ENCODE peak calls at places on chromosomes 7 and 10, in four cellular contexts. Q, J, X and I are unnamed samples.

GRCh38 chr7:126696236-126696635 is 556.5 kb downstream of the GRM8 start:
- DNase-seq in Q (no peak), J (no peak), X (no peak), I (no peak)

GRCh38 chr10:88392222-88392621 is 190.9 kb downstream of the RNLS start:
- DNase-seq in Q (no peak), J (no peak), X (no peak), I (no peak)

GRCh38 chr7:73810991-73811360 is 19.8 kb upstream of the CLDN4 start:
- DNase-seq in Q (peak; percentile 48), J (no peak), X (no peak), I (no peak)

GRCh38 chr7:23893942-23894890 is 184.2 kb downstream of the STK31 start:
- DNase-seq in Q (no peak), J (peak; percentile 63), X (peak; percentile 30), I (no peak)

GRCh38 chr7:69633122-69633892 is 35.0 kb downstream of the AUTS2 start:
- DNase-seq in Q (no peak), J (no peak), X (no peak), I (no peak)

GRCh38 chr7:16839646-16840045 is 34.8 kb upstream of the AGR2 start:
- DNase-seq in Q (no peak), J (no peak), X (peak; percentile 28), I (no peak)

GRCh38 chr10:44947356-44948152 is 12.0 kb upstream of the RASSF4 start:
- DNase-seq in Q (no peak), J (peak; percentile 5), X (no peak), I (no peak)

GRCh38 chr10:44894691-44895090 is 16.4 kb upstream of the TMEM72 start:
- DNase-seq in Q (no peak), J (no peak), X (no peak), I (no peak)

GRCh38 chr7:118288098-118288497 is 63.6 kb downstream of the ANKRD7 start:
- DNase-seq in Q (no peak), J (no peak), X (no peak), I (no peak)

GRCh38 chr7:121397346-121397745 is 1.2 kb upstream of the FAM3C start:
- DNase-seq in Q (no peak), J (no peak), X (no peak), I (no peak)

GRCh38 chr10:22764639-22765038 is 50.3 kb upstream of the PIP4K2A start:
- DNase-seq in Q (no peak), J (no peak), X (peak; percentile 35), I (no peak)

GRCh38 chr7:114650491-114650890 is 235.9 kb downstream of the FOXP2 start:
- DNase-seq in Q (no peak), J (no peak), X (no peak), I (no peak)

GRCh38 chr7:99571768-99572167 is 13.3 kb downstream of the ZNF655 start:
- DNase-seq in Q (no peak), J (no peak), X (no peak), I (no peak)